ENCODE peak calls at places on chromosomes 6 and 20, in four cellular contexts. K is AG04449; D is anterior cingulate cortex; F is stimulated activated CD8-positive, alpha-beta memory T cell treated with anti-CD3 and anti-CD28 coated beads, Interleukin-7, amount 100 ng/mL, for 1 hour. V is an unnamed sample.

GRCh38 chr6:2554651-2555050 is 196.1 kb downstream of the MYLK4 start:
- DNase-seq in D (no peak), F (no peak), K (no peak), V (no peak)

GRCh38 chr20:19889011-19889953 is 127.9 kb upstream of the NAA20 start:
- DNase-seq in K (no peak), D (peak; percentile 25), F (no peak), V (no peak)

GRCh38 chr6:17013701-17014100 is 88.1 kb upstream of the STMND1 start:
- DNase-seq in D (no peak), F (no peak), K (no peak), V (no peak)

GRCh38 chr6:2378891-2379652 is 133.7 kb upstream of the GMDS start:
- DNase-seq in D (no peak), K (no peak), F (no peak), V (no peak)

GRCh38 chr6:6751615-6752014 is 163.1 kb downstream of the LY86 start:
- DNase-seq in F (no peak), D (no peak), K (no peak), V (no peak)

GRCh38 chr6:156009656-156010055 is 554.0 kb upstream of the NOX3 start:
- DNase-seq in D (no peak), F (no peak), K (no peak), V (no peak)

GRCh38 chr6:148466158-148466557 is 123.5 kb downstream of the SASH1 start:
- DNase-seq in D (no peak), K (no peak), F (no peak), V (no peak)

GRCh38 chr6:24146871-24147270 is 20.9 kb downstream of the NRSN1 start:
- DNase-seq in K (no peak), F (no peak), D (no peak), V (no peak)

GRCh38 chr6:11404845-11405244 is 132.7 kb upstream of the TMEM170B start:
- DNase-seq in F (no peak), D (no peak), K (no peak), V (no peak)

GRCh38 chr6:84582997-84583396 is 181.4 kb downstream of the TBX18 start:
- DNase-seq in D (no peak), F (no peak), K (no peak), V (no peak)

V was measured in cerebellum.